ENCODE peak calls at places on chromosomes 4 and X, in four cellular contexts. W, C, Y and S are unnamed samples.

GRCh38 chrX:100413231-100413630 is 3.2 kb upstream of the PCDH19 start:
- DNase-seq in C (no peak), Y (no peak), W (peak; percentile 44), S (peak; percentile 70)

GRCh38 chrX:149121526-149121925 is 383.6 kb downstream of the IDS start:
- DNase-seq in C (no peak), Y (no peak), W (no peak), S (no peak)

GRCh38 chr4:128468485-128468989 is 180.9 kb upstream of the PGRMC2 start:
- DNase-seq in C (no peak), W (peak; percentile 45), Y (peak; percentile 49), S (peak; percentile 29)

GRCh38 chr4:100949350-100949935 is 397.9 kb downstream of the PPP3CA start:
- DNase-seq in C (no peak), Y (no peak), W (no peak), S (no peak)

GRCh38 chrX:75038925-75039324 is 113.7 kb upstream of the NEXMIF start:
- DNase-seq in Y (no peak), C (no peak), W (no peak), S (no peak)

GRCh38 chr4:2343476-2343875 is 75.0 kb downstream of the ZFYVE28 start:
- DNase-seq in Y (no peak), C (peak; percentile 21), W (no peak), S (no peak)

GRCh38 chrX:139930923-139931645 is 1.8 kb downstream of the ATP11C start:
- DNase-seq in C (peak; percentile 75), Y (peak; percentile 50), W (no peak), S (peak; percentile 54)

GRCh38 chr4:133137571-133137970 is 11.5 kb upstream of the PCDH10 start:
- DNase-seq in C (no peak), Y (no peak), W (no peak), S (no peak)

GRCh38 chr4:187603093-187603395 is 392.5 kb upstream of the ZFP42 start:
- DNase-seq in C (no peak), W (no peak), Y (no peak), S (no peak)

GRCh38 chrX:125998432-125998831 is 167.7 kb downstream of the DCAF12L2 start:
- DNase-seq in Y (no peak), C (no peak), W (no peak), S (no peak)

GRCh38 chr4:3013839-3014350 is 50.5 kb downstream of the GRK4 start:
- DNase-seq in W (peak; percentile 73), Y (peak; percentile 72), C (no peak), S (no peak)

GRCh38 chrX:149074429-149074828 is 430.7 kb downstream of the IDS start:
- DNase-seq in W (no peak), Y (no peak), C (no peak), S (peak; percentile 84)

GRCh38 chr4:52110171-52110570 is 59.1 kb downstream of the SPATA18 start:
- DNase-seq in C (no peak), W (no peak), Y (no peak), S (no peak)

GRCh38 chr4:22482250-22483127 is 33.4 kb downstream of the ADGRA3 start:
- DNase-seq in W (no peak), C (no peak), Y (no peak), S (no peak)

GRCh38 chrX:68835104-68835442 is 6.3 kb downstream of the EFNB1 start:
- DNase-seq in Y (no peak), C (peak; percentile 8), W (no peak), S (no peak)

GRCh38 chr4:155473420-155474095 is 96.8 kb upstream of the MAP9 start:
- DNase-seq in Y (no peak), C (no peak), W (no peak), S (no peak)

GRCh38 chr4:97215426-97215825 is 927.9 kb downstream of the STPG2 start:
- DNase-seq in W (no peak), Y (no peak), C (no peak), S (no peak)

DNA sequence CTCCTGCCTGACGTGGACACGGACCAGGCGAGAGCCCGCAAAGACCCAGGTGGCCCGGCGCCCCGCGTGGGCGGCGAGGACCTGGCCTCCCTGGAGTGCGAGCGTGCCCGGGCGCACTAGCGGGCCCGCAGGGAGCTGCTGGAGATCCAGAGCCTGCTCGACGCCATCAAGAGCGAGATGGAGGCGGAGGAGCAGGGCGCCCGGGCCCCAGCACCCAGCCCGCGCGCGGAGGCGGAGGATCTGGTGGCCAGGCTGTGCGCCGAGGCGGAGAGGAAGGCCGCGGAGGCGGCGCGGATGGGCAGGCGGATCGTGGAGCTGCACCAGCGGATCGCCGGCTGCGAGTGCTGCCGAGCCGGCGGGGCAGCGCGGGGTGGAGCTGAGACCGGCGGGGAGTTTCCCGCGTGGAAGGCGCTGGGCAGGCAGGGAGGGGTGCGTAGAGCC is 18.2 kb downstream of the MRFAP1 start:
- DNase-seq in Y (no peak), W (no peak), C (peak; percentile 87), S (peak; percentile 88)
- H3K27ac ChIP-seq in Y (no peak overlapping the region), W (peak overlapping the region; percentile 46), C (peak overlapping the region; percentile 9), S (no peak overlapping the region)

DNA sequence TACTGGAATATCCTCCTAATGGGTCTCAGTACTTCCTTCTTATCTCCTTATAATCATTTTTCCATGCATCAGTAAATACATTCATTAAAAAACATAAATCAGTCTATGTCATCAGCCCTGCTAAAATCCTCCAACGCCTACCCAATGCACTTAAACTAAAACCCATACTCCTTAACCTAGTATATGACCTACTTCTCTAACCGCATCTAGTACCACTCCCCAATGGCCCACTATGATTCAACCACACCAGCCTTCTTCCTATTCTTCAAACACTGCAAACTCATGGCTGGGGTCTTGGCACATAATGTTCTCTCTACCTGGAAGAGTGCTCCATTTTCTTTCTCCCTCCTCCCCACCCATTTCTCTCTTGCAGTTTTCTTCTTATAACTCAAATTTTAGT is 18.7 kb downstream of the TEC start:
- DNase-seq in C (no peak), W (no peak), Y (no peak), S (no peak)
- H3K27ac ChIP-seq in C (no peak overlapping the region), W (no peak overlapping the region), Y (no peak overlapping the region), S (no peak overlapping the region)

GRCh38 chrX:53116101-53116500 is 22.2 kb downstream of the KANTR start:
- DNase-seq in W (no peak), C (no peak), Y (no peak), S (no peak)
- H3K27ac ChIP-seq in W (peak overlapping the region; percentile 57), C (no peak overlapping the region), Y (no peak overlapping the region), S (peak overlapping the region; percentile 32)

GRCh38 chr4:140726776-140727500 is 29.2 kb downstream of the TBC1D9 start:
- DNase-seq in Y (no peak), W (no peak), C (no peak), S (no peak)
- H3K27ac ChIP-seq in Y (no peak overlapping the region), W (peak overlapping the region; percentile 27), C (no peak overlapping the region), S (no peak overlapping the region)

DNA sequence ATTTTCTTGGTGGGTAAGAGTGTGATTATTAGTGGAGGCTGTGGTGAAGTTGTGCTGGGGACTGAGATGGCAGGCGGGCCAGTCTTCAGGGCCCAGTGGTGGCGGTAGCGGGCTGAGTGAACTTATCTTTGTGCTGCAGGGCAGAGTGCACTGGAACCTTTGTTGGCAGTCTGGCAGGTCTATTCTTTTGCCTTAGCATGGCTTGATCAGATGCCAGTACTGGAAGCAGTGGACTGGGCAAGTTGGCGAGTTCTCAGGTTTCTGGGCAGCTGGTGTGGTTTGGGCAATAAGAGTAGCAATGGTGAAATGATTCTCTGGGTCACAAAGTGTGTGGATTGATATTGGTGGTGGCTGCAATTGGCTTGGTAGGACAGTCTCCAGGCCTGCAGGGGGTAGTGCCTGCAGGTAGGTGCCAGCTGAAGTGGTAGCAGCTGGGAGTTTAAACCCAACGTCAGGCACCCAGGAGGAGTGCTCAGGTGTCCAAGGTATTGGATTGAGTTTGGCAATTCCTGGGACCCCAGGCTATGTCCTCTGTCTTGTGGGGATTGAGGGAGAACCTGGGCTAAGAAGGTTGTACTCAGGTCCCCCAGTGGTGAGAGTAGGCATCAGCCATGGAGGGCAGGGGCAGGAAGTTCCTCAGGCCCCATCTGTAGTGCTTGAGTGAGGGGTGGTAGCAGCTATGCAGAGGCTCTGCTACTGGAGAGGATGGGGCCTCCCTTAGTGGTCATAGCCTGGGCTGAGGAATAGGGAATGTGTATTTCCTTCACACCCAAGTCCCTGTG is 34.9 kb upstream of the SLC25A14 start:
- DNase-seq in Y (peak; percentile 72), C (no peak), W (peak; percentile 35), S (no peak)
- H3K27ac ChIP-seq in Y (no peak overlapping the region), C (no peak overlapping the region), W (no peak overlapping the region), S (no peak overlapping the region)